ENCODE peak calls at places on chromosome 9, in five cellular contexts. One of them, this sample, is unnamed.

GRCh38 chr9:128523199-128523925 is 18.8 kb downstream of the GLE1 start:
- DNase-seq in pancreas: no peak
- DNase-seq in cardiac fibroblast: peak; percentile 46
- DNase-seq in HFF-Myc: no peak
- DNase-seq in colonic mucosa: no peak
- DNase-seq in this sample: no peak

GRCh38 chr9:706606-707451 is 134.7 kb upstream of the DMRT1 start:
- DNase-seq in pancreas: peak; percentile 74
- DNase-seq in cardiac fibroblast: peak; percentile 67
- DNase-seq in HFF-Myc: no peak
- DNase-seq in colonic mucosa: peak; percentile 59
- DNase-seq in this sample: no peak

GRCh38 chr9:25678846-25679360 is 659 bp upstream of the TUSC1 start:
- DNase-seq in pancreas: no peak
- DNase-seq in cardiac fibroblast: no peak
- DNase-seq in HFF-Myc: no peak
- DNase-seq in colonic mucosa: no peak
- DNase-seq in this sample: no peak

GRCh38 chr9:86202338-86202882 is 57.0 kb downstream of the C9orf153 start:
- DNase-seq in pancreas: no peak
- DNase-seq in cardiac fibroblast: peak; percentile 74
- DNase-seq in HFF-Myc: peak; percentile 16
- DNase-seq in colonic mucosa: no peak
- DNase-seq in this sample: peak; percentile 34

GRCh38 chr9:385818-386398 is 171.2 kb downstream of the DOCK8 start:
- DNase-seq in pancreas: peak; percentile 28
- DNase-seq in cardiac fibroblast: peak; percentile 65
- DNase-seq in HFF-Myc: peak; percentile 25
- DNase-seq in colonic mucosa: peak; percentile 66
- DNase-seq in this sample: peak; percentile 39

GRCh38 chr9:5493597-5494511 is 16.5 kb upstream of the PDCD1LG2 start:
- DNase-seq in pancreas: peak; percentile 31
- DNase-seq in cardiac fibroblast: peak; percentile 95
- DNase-seq in HFF-Myc: peak; percentile 43
- DNase-seq in colonic mucosa: peak; percentile 26
- DNase-seq in this sample: no peak

GRCh38 chr9:16625106-16625505 is 245.4 kb downstream of the BNC2 start:
- DNase-seq in pancreas: no peak
- DNase-seq in cardiac fibroblast: peak; percentile 11
- DNase-seq in HFF-Myc: no peak
- DNase-seq in colonic mucosa: no peak
- DNase-seq in this sample: no peak

GRCh38 chr9:136599811-136600660 is 54.2 kb upstream of the NOTCH1 start:
- DNase-seq in pancreas: no peak
- DNase-seq in cardiac fibroblast: no peak
- DNase-seq in HFF-Myc: no peak
- DNase-seq in colonic mucosa: no peak
- DNase-seq in this sample: no peak

GRCh38 chr9:70924905-70925547 is 196.4 kb downstream of the TRPM3 start:
- DNase-seq in pancreas: peak; percentile 23
- DNase-seq in cardiac fibroblast: peak; percentile 95
- DNase-seq in HFF-Myc: peak; percentile 33
- DNase-seq in colonic mucosa: peak; percentile 27
- DNase-seq in this sample: peak; percentile 70

GRCh38 chr9:137309368-137310189 is 7.5 kb upstream of the NRARP start:
- DNase-seq in pancreas: peak; percentile 55
- DNase-seq in cardiac fibroblast: no peak
- DNase-seq in HFF-Myc: no peak
- DNase-seq in colonic mucosa: no peak
- DNase-seq in this sample: no peak

GRCh38 chr9:126326228-126327015 is at the start of gene MVB12B:
- DNase-seq in pancreas: no peak
- DNase-seq in cardiac fibroblast: no peak
- DNase-seq in HFF-Myc: no peak
- DNase-seq in colonic mucosa: peak; percentile 33
- DNase-seq in this sample: no peak

GRCh38 chr9:20580673-20581072 is 41.6 kb downstream of the MLLT3 start:
- DNase-seq in pancreas: no peak
- DNase-seq in cardiac fibroblast: no peak
- DNase-seq in HFF-Myc: no peak
- DNase-seq in colonic mucosa: no peak
- DNase-seq in this sample: peak; percentile 73

GRCh38 chr9:115015018-115015635 is 84.7 kb upstream of the TNFSF8 start:
- DNase-seq in pancreas: no peak
- DNase-seq in cardiac fibroblast: peak; percentile 71
- DNase-seq in HFF-Myc: no peak
- DNase-seq in colonic mucosa: peak; percentile 43
- DNase-seq in this sample: no peak

GRCh38 chr9:25891534-25891933 is 213.3 kb upstream of the TUSC1 start:
- DNase-seq in pancreas: no peak
- DNase-seq in cardiac fibroblast: no peak
- DNase-seq in HFF-Myc: no peak
- DNase-seq in colonic mucosa: no peak
- DNase-seq in this sample: no peak

GRCh38 chr9:88387733-88388202 is 476 bp upstream of the SPIN1 start:
- DNase-seq in pancreas: no peak
- DNase-seq in cardiac fibroblast: peak; percentile 60
- DNase-seq in HFF-Myc: peak; percentile 9
- DNase-seq in colonic mucosa: peak; percentile 64
- DNase-seq in this sample: peak; percentile 32

DNA sequence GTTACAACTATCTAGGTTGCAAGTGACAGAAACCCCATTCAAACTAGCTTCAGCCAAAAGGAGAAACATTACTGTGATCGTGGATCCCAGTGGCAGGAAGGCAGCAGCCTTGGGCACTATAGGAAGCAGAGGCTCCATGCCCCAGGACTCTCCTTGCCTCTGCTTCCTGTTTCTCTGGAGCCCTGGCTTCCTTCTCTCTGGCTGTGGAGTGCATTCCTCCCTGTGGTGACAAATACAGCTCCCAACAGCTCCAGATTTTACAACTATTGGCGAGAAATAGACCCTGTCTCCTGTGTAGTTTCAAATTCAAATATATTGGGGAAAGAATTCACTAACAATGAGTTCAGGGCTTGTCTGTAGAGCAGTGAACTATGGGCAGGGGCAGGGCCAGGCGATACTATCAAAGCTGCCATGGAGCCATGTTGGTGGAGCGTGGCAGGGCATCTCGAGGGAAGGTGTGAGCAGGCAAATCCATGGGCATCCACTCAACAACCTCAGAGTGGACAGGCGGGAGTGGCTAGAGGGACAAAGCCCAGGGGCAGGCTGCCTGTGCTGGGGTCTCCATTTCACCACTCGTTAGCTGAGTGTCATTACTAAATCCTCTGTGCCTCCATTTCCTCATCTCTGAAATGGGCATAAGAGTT is 189.5 kb downstream of the ERCC6L2 start:
- DNase-seq in pancreas: no peak
- DNase-seq in cardiac fibroblast: no peak
- DNase-seq in HFF-Myc: no peak
- DNase-seq in colonic mucosa: no peak
- DNase-seq in this sample: no peak
- H3K4me3 ChIP-seq in pancreas: no peak overlapping the region
- H3K4me3 ChIP-seq in cardiac fibroblast: no peak overlapping the region
- H3K4me3 ChIP-seq in HFF-Myc: no peak overlapping the region
- H3K4me3 ChIP-seq in colonic mucosa: no peak overlapping the region
- H3K4me3 ChIP-seq in this sample: no peak overlapping the region

GRCh38 chr9:33151601-33152000 is 15.5 kb downstream of the B4GALT1 start:
- DNase-seq in pancreas: no peak
- DNase-seq in cardiac fibroblast: no peak
- DNase-seq in HFF-Myc: no peak
- DNase-seq in colonic mucosa: no peak
- DNase-seq in this sample: no peak
- TF ChIP-seq CTCF in pancreas: no peak
- TF ChIP-seq CTCF in cardiac fibroblast: no peak
- TF ChIP-seq CTCF in HFF-Myc: no peak
- TF ChIP-seq CTCF in colonic mucosa: no peak
- TF ChIP-seq CTCF in this sample: no peak

GRCh38 chr9:129626944-129627297 is 958 bp downstream of the NTMT1 start:
- DNase-seq in pancreas: no peak
- DNase-seq in cardiac fibroblast: peak; percentile 80
- DNase-seq in HFF-Myc: no peak
- DNase-seq in colonic mucosa: no peak
- DNase-seq in this sample: no peak
- H3K4me3 ChIP-seq in pancreas: peak overlapping the region; percentile 81
- H3K4me3 ChIP-seq in cardiac fibroblast: peak overlapping the region; percentile 89
- H3K4me3 ChIP-seq in HFF-Myc: peak overlapping the region; percentile 97
- H3K4me3 ChIP-seq in colonic mucosa: peak overlapping the region; percentile 63
- H3K4me3 ChIP-seq in this sample: peak overlapping the region; percentile 98

GRCh38 chr9:97284798-97285197 is 22.7 kb upstream of the CCDC180 start:
- DNase-seq in pancreas: no peak
- DNase-seq in cardiac fibroblast: peak; percentile 3
- DNase-seq in HFF-Myc: no peak
- DNase-seq in colonic mucosa: no peak
- DNase-seq in this sample: no peak
- TF ChIP-seq CTCF in pancreas: no peak
- TF ChIP-seq CTCF in cardiac fibroblast: peak; percentile 16
- TF ChIP-seq CTCF in HFF-Myc: no peak
- TF ChIP-seq CTCF in colonic mucosa: no peak
- TF ChIP-seq CTCF in this sample: no peak

GRCh38 chr9:121303456-121304451 is 35.8 kb downstream of the GSN start:
- DNase-seq in pancreas: no peak
- DNase-seq in cardiac fibroblast: no peak
- DNase-seq in HFF-Myc: no peak
- DNase-seq in colonic mucosa: no peak
- DNase-seq in this sample: no peak
- H3K4me3 ChIP-seq in pancreas: no peak overlapping the region
- H3K4me3 ChIP-seq in cardiac fibroblast: no peak overlapping the region
- H3K4me3 ChIP-seq in HFF-Myc: no peak overlapping the region
- H3K4me3 ChIP-seq in colonic mucosa: no peak overlapping the region
- H3K4me3 ChIP-seq in this sample: no peak overlapping the region

DNA sequence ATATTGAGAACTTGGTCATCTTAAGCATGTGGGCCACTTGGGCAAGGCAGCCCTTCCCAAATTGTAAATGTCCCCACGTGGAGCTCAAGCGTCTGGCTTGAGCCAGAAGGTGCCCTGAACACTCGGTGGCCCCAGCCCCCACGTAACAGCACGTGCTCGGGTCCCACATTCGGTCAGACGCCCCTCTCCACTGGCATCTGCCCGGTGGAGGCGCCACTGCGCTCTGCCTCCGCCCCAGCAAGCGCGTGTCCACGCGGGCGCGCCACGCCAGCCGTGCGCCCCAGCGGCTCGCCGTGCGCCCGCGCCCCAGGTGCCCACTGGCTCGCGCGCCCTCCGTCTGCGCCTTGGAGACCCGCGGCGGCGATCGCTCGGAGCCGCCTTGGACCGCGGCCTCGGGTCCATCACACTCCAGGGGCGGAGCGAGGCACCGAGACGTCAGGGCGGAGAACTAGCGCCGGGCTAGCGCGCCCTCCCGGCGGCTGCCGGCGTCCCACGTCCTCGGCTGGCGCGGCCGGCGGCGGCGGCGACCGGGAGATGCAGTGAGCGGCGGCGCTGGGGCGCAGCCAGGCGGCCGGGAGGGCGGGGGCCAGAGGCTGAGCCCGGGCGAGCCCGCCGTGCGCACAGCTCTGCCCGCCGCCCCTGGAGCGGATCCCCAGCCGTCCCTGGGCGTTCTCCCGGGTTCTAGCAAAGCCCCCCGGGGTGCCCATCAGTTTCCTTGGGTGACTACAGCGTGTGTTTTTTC is at the start of gene PALM2AKAP2:
- DNase-seq in pancreas: peak; percentile 16
- DNase-seq in cardiac fibroblast: peak; percentile 57
- DNase-seq in HFF-Myc: peak; percentile 30
- DNase-seq in colonic mucosa: peak; percentile 60
- DNase-seq in this sample: no peak
- TF ChIP-seq CTCF in pancreas: no peak
- TF ChIP-seq CTCF in cardiac fibroblast: peak; percentile 28
- TF ChIP-seq CTCF in HFF-Myc: no peak
- TF ChIP-seq CTCF in colonic mucosa: no peak
- TF ChIP-seq CTCF in this sample: peak; percentile 38

DNA sequence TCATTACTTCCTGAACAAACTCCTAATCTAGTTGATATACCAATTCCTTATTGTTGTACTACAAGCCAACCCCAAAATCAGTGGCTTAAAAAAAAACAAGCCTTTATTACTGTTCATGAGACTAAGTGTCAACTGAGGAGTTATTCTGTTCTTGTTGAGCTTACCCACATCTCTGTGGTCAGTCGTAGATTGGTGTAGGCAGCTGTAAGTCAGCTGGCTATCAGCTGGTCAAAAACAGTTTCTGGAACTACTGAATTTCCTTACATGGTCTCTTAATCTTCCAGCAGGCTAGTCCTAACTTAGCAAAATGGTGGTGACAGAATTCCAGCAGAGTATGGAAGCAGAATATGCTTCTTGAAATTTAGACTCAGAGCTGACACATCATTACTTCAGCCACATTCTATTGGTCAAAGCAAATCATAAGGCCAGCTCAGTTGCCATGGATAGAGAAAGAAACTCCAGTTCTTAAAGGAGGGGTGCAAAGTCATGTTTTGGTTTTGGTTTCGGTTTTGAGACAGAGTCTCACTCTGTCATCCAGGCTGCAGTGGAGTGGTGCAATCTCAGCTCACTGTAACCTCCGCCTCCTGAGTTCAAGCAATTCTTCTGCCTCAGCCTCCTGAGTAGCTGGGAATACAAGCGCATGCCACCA is 386.1 kb upstream of the MPDZ start:
- DNase-seq in pancreas: no peak
- DNase-seq in cardiac fibroblast: peak; percentile 59
- DNase-seq in HFF-Myc: no peak
- DNase-seq in colonic mucosa: no peak
- DNase-seq in this sample: no peak
- H3K4me3 ChIP-seq in pancreas: no peak overlapping the region
- H3K4me3 ChIP-seq in cardiac fibroblast: no peak overlapping the region
- H3K4me3 ChIP-seq in HFF-Myc: no peak overlapping the region
- H3K4me3 ChIP-seq in colonic mucosa: no peak overlapping the region
- H3K4me3 ChIP-seq in this sample: no peak overlapping the region

DNA sequence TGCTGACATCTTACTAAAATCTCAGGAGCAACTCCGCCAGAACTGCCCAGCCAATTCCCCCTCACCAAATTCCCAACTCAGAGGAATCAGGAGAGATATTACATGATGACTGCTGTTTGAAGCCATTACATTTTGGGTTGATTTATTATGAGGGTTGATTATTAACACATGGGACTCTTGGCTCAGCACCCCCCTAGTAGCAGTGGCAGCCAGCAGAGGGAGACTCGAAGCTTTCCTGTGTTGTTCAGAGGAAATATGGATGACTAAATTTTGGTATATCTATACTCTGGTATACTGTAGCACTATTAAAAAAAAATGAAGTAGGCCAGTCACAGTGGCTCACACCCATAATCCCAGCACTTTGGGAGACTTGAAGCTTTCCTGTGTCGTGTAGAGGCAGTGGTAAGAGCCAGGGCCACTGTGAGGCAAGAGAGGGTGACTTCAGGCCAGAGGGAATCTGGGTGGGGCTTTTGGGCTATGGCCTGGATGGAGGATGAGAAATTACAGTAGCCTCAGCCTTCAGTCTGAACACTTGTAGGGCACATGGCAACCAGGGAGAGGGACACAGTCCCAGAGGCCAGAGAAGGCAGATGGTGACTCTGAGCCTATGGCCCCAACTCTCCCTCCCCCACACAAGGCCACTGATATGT is 111.4 kb downstream of the LHX2 start:
- DNase-seq in pancreas: no peak
- DNase-seq in cardiac fibroblast: peak; percentile 50
- DNase-seq in HFF-Myc: peak; percentile 51
- DNase-seq in colonic mucosa: no peak
- DNase-seq in this sample: no peak
- TF ChIP-seq CTCF in pancreas: no peak
- TF ChIP-seq CTCF in cardiac fibroblast: peak; percentile 60
- TF ChIP-seq CTCF in HFF-Myc: peak; percentile 73
- TF ChIP-seq CTCF in colonic mucosa: no peak
- TF ChIP-seq CTCF in this sample: peak; percentile 13

GRCh38 chr9:34370335-34370969 is 6.2 kb downstream of the MYORG start:
- DNase-seq in pancreas: no peak
- DNase-seq in cardiac fibroblast: no peak
- DNase-seq in HFF-Myc: no peak
- DNase-seq in colonic mucosa: no peak
- DNase-seq in this sample: no peak
- H3K4me3 ChIP-seq in pancreas: no peak overlapping the region
- H3K4me3 ChIP-seq in cardiac fibroblast: no peak overlapping the region
- H3K4me3 ChIP-seq in HFF-Myc: peak overlapping the region; percentile 30
- H3K4me3 ChIP-seq in colonic mucosa: no peak overlapping the region
- H3K4me3 ChIP-seq in this sample: no peak overlapping the region